ENCODE peak calls at places on chromosome X, in four cellular contexts. W is esophagus squamous epithelium, O is astrocyte, J is progenitor cell of endocrine pancreas. F is an unnamed sample.

GRCh38 chrX:19883878-19884277 is 3.5 kb downstream of the SH3KBP1 start:
- DNase-seq in O (no peak), J (no peak), W (no peak), F (no peak)

GRCh38 chrX:13851996-13852695 is 35.3 kb upstream of the GPM6B start:
- DNase-seq in O (no peak), W (no peak), J (no peak), F (no peak)

GRCh38 chrX:111507931-111508330 is 3.5 kb upstream of the SERTM2 start:
- DNase-seq in J (no peak), W (no peak), O (no peak), F (no peak)

GRCh38 chrX:13069771-13070410 is 25.5 kb upstream of the FAM9C start:
- DNase-seq in W (no peak), O (peak), J (no peak), F (no peak)

GRCh38 chrX:13652256-13653021 is 502 bp upstream of the TCEANC start:
- DNase-seq in J (no peak), O (peak), W (no peak), F (no peak)

GRCh38 chrX:41250867-41251266 is 83.1 kb upstream of the DDX3X start:
- DNase-seq in O (no peak), J (no peak), W (no peak), F (no peak)

GRCh38 chrX:135431886-135432285 is 10.1 kb downstream of the SMIM10L2A start:
- DNase-seq in O (no peak), J (no peak), W (no peak), F (no peak)

GRCh38 chrX:97987979-97988378 is 1104.3 kb downstream of the RPA4 start:
- DNase-seq in W (no peak), J (no peak), O (peak), F (no peak)

GRCh38 chrX:41922694-41923171 is 621 bp downstream of the CASK start:
- DNase-seq in W (no peak), J (peak), O (peak), F (no peak)

GRCh38 chrX:39580043-39580442 is 517.7 kb downstream of the BCOR start:
- DNase-seq in W (no peak), J (no peak), O (no peak), F (no peak)

DNA sequence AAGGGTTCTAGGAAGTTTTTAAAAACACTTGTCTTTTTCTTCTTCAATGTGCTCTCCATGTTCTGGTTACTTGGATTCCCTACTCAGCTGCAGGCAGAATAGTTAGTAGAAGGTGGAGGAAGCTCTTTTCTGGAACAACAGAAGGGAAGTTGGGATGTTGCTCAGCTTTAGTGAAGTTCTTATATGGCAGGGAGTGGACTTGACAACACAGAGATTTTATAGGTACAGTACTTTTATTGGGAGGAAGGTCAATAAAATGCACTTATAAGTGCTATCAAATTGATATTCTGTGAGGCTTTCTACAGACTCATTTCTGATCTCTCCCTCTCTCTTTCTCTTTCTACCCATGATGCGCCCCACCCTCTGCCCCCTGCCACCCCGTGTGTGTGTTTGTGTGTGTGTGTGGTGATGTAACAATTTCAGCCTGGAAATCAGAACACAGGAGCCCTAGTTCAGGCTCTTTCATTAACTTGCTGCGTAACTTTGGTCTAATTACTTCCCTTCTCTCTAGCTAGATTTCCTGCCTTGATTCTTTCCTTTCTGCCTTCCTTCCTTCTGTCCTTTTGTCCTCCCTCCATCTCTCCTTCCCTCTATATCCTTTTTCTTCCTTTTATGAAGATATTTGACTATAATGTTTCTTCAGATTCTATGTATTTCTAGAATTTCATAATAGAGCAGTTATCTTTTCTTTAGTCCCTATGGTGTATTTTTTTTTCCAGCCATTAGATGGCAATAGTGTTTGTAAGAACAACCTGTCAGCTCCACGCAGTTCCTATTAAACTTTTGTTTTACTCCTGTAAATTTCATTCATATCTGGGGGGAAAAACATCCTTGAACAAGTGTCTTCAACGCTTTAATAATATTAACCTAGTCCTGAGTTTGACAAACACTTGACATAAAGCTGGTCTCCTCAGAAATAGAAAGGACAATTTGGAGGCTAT is 37.1 kb downstream of the HEPH start:
- DNase-seq in W (no peak), J (no peak), O (no peak), F (no peak)
- TF ChIP-seq CTCF in W (peak), J (peak), O (peak), F (no peak)

GRCh38 chrX:120361906-120362305 is at the start of gene ATP1B4:
- DNase-seq in W (no peak), J (no peak), O (no peak), F (no peak)

GRCh38 chrX:120365968-120366367 is 4.1 kb downstream of the ATP1B4 start:
- DNase-seq in J (no peak), W (no peak), O (no peak), F (no peak)

GRCh38 chrX:120367390-120368100 is 5.7 kb downstream of the ATP1B4 start:
- DNase-seq in O (no peak), J (no peak), W (no peak), F (no peak)

GRCh38 chrX:120366794-120367193 is 4.9 kb downstream of the ATP1B4 start:
- DNase-seq in O (no peak), W (no peak), J (no peak), F (no peak)

DNA sequence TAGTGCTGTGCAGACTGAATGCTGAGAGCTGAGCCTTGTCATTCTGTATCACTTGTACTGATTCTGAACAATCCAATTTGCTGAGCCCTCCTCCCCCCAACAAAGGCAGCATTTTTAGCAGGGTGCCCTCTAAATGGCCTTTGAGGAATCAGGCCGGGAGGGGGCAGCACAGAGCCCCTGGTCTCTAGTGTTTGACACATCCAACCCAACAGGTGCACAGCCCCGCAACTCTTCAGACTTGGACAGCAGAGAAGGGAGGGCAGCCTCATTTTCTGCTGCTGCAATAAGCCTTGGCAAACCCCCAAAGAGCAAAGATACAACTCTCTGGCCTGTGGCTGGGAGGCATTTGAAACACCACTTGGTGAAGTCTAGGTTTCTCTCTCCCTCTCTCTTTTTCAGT is 3.4 kb downstream of the ATP1B4 start:
- DNase-seq in O (no peak), J (peak), W (no peak), F (peak)
- TF ChIP-seq CTCF in O (no peak), J (peak), W (peak), F (peak)

DNA sequence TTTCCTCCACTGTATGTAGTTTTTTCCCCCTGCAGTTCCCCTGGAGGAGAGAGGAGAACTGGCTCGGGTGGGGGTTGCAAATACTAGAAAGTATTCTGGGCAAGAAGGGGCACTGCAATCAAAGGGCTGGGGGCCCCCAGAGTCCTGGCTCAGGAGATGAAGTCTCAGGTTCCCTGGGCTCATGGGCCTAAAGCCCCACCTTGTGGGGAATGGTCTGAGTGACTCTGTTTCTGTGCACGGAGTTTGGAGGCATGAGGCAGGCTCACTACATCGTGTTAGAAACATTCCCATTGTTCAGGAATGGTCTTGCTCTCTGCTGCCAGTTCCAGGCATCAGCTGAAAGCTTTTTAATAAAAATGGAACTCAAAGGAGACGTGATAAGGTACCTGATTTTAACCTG is 122.5 kb downstream of the TMEM164 start:
- DNase-seq in O (no peak), W (no peak), J (peak), F (no peak)
- TF ChIP-seq CTCF in O (no peak), W (no peak), J (peak), F (no peak)

GRCh38 chrX:78555401-78555980 is 103.6 kb downstream of the RTL3 start:
- DNase-seq in J (no peak), O (no peak), W (no peak), F (no peak)
- TF ChIP-seq CTCF in J (peak), O (peak), W (peak), F (peak)

GRCh38 chrX:522456-522855 is 108.1 kb upstream of the SHOX start:
- DNase-seq in O (no peak), J (no peak), W (no peak), F (no peak)
- TF ChIP-seq CTCF in O (no peak), J (no peak), W (no peak), F (no peak)

GRCh38 chrX:150205011-150205410 is 158.1 kb upstream of the MAMLD1 start:
- DNase-seq in J (no peak), O (no peak), W (no peak), F (no peak)
- TF ChIP-seq CTCF in J (no peak), O (no peak), W (no peak), F (no peak)

GRCh38 chrX:54481751-54482150 is 14.3 kb downstream of the FGD1 start:
- DNase-seq in W (no peak), O (no peak), J (no peak), F (no peak)
- TF ChIP-seq CTCF in W (no peak), O (no peak), J (no peak), F (no peak)

GRCh38 chrX:51047950-51048349 is 137.4 kb downstream of the BMP15 start:
- DNase-seq in W (no peak), J (no peak), O (no peak), F (no peak)
- TF ChIP-seq CTCF in W (no peak), J (no peak), O (no peak), F (no peak)

DNA sequence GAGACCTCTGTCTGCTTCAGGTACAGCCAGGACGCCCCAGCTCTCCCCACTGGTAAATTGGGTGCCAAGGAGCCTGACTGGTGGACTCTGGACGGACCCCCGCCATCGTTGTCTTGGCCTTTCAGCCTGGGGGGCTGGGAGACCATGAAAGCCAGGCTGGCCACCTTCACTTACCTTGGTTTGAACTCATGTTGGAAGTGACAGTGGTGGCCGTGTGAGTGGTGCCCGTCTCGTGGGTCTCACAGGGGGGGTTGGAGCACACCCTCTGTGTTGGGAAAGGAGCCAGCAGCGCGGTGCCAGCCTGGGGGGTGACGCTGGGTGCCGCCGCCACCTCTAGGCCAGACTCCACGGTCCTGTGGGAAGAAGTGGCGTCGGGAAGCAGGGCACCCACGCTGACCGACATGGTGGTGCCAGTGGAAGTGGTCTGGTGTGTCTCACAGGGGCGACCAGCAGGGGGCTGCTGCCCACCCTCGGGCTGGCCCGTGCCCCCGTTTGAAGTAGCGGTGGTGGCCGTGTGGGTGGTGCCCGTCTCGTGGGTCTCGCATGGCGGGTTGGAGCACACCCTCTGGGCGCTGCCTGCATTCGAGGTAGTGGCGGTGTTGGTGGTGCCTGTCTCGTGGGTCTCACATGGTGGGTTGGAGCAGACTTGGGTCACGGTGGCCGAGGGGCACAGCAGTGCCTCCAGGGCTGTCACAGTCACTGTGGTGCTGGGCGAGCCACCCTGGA is 9.6 kb upstream of the RENBP start:
- DNase-seq in O (no peak), J (no peak), W (no peak), F (no peak)
- TF ChIP-seq CTCF in O (no peak), J (peak), W (no peak), F (no peak)